ENCODE peak calls at places on chromosomes 1 and 21, in seven cellular contexts. T is GM23338; B is tibial nerve; K is amniotic stem cell; A is COLO829; M is naive thymus-derived CD4-positive, alpha-beta T cell; R is glomerular endothelial cell. F is an unnamed sample.

GRCh38 chr1:204196068-204196795 is at the start of gene KISS1:
- DNase-seq in T (peak; percentile 32), B (no peak), K (no peak), A (no peak), M (no peak), R (no peak), F (no peak)

GRCh38 chr21:33265664-33266049 is 510 bp upstream of the IL10RB start:
- DNase-seq in T (peak; percentile 65), B (no peak), K (no peak), A (no peak), M (peak; percentile 26), R (no peak), F (peak; percentile 48)

GRCh38 chr1:15881961-15882360 is 34.5 kb downstream of the SPEN start:
- DNase-seq in T (no peak), B (no peak), K (no peak), A (no peak), M (no peak), R (no peak), F (no peak)

GRCh38 chr1:194013561-194013960 is 827.1 kb upstream of the B3GALT2 start:
- DNase-seq in T (no peak), B (no peak), K (no peak), A (no peak), M (no peak), R (no peak), F (no peak)

GRCh38 chr1:222815367-222815765 is 527 bp downstream of the DISP1 start:
- DNase-seq in T (no peak), B (no peak), K (no peak), A (no peak), M (no peak), R (no peak), F (no peak)

GRCh38 chr1:116433283-116434257 is 60.5 kb downstream of the ATP1A1 start:
- DNase-seq in T (no peak), B (no peak), K (no peak), A (peak; percentile 76), M (no peak), R (no peak), F (no peak)

GRCh38 chr21:45104560-45104959 is 30.2 kb downstream of the ADARB1 start:
- DNase-seq in T (no peak), B (no peak), K (no peak), A (peak; percentile 27), M (no peak), R (no peak), F (no peak)

GRCh38 chr1:2204384-2205190 is 10.0 kb upstream of the FAAP20 start:
- DNase-seq in T (peak; percentile 92), B (peak; percentile 66), K (peak; percentile 85), A (no peak), M (peak; percentile 46), R (no peak), F (peak; percentile 68)

GRCh38 chr1:93681549-93682412 is at the start of gene BCAR3:
- DNase-seq in T (peak; percentile 87), B (peak; percentile 57), K (peak; percentile 42), A (no peak), M (no peak), R (no peak), F (no peak)

GRCh38 chr1:7783826-7784491 is at the start of gene PER3:
- DNase-seq in T (peak; percentile 96), B (peak; percentile 96), K (peak; percentile 90), A (peak; percentile 81), M (peak; percentile 88), R (peak; percentile 36), F (peak; percentile 90)

GRCh38 chr1:30318864-30319718 is 404.3 kb downstream of the MATN1 start:
- DNase-seq in T (no peak), B (no peak), K (no peak), A (no peak), M (no peak), R (no peak), F (no peak)

GRCh38 chr1:228770779-228771223 is 35.5 kb downstream of the RHOU start:
- DNase-seq in T (no peak), B (no peak), K (no peak), A (no peak), M (no peak), R (no peak), F (no peak)

GRCh38 chr1:206658264-206658980 is 23.1 kb downstream of the DYRK3 start:
- DNase-seq in T (peak; percentile 88), B (no peak), K (no peak), A (no peak), M (peak; percentile 19), R (no peak), F (peak; percentile 18)

GRCh38 chr1:17520473-17521319 is 18.8 kb upstream of the ARHGEF10L start:
- DNase-seq in T (no peak), B (no peak), K (no peak), A (no peak), M (no peak), R (no peak), F (no peak)

GRCh38 chr21:42218836-42219605 is at the start of gene ABCG1:
- DNase-seq in T (peak; percentile 87), B (no peak), K (no peak), A (no peak), M (no peak), R (no peak), F (peak; percentile 40)

GRCh38 chr1:198700396-198700795 is 61.6 kb downstream of the PTPRC start:
- DNase-seq in T (no peak), B (no peak), K (no peak), A (no peak), M (no peak), R (no peak), F (no peak)

GRCh38 chr1:234316486-234316885 is 56.8 kb upstream of the COA6 start:
- DNase-seq in T (no peak), B (no peak), K (no peak), A (no peak), M (no peak), R (no peak), F (no peak)

GRCh38 chr1:112701227-112702066 is 5.5 kb downstream of the RHOC start:
- DNase-seq in T (no peak), B (no peak), K (no peak), A (no peak), M (no peak), R (no peak), F (no peak)

GRCh38 chr1:228210076-228210651 is 2.3 kb downstream of the OBSCN start:
- DNase-seq in T (no peak), B (no peak), K (peak; percentile 19), A (no peak), M (no peak), R (no peak), F (no peak)

GRCh38 chr1:110384581-110385321 is 6.1 kb downstream of the SLC16A4 start:
- DNase-seq in T (no peak), B (no peak), K (no peak), A (no peak), M (no peak), R (no peak), F (no peak)

GRCh38 chr1:197965132-197965707 is 48.0 kb downstream of the LHX9 start:
- DNase-seq in T (no peak), B (no peak), K (no peak), A (no peak), M (no peak), R (no peak), F (no peak)

GRCh38 chr1:15519625-15520024 is 4.4 kb downstream of the CASP9 start:
- DNase-seq in T (no peak), B (no peak), K (no peak), A (no peak), M (no peak), R (no peak), F (no peak)

GRCh38 chr1:80417651-80418050 is 1383.1 kb upstream of the ADGRL2 start:
- DNase-seq in T (no peak), B (no peak), K (peak; percentile 44), A (no peak), M (no peak), R (no peak), F (no peak)

GRCh38 chr1:110206261-110206660 is 3.9 kb upstream of the KCNC4 start:
- DNase-seq in T (no peak), B (no peak), K (no peak), A (no peak), M (no peak), R (no peak), F (no peak)

GRCh38 chr21:44914176-44914874 is 6.4 kb downstream of the ITGB2 start:
- DNase-seq in T (no peak), B (no peak), K (no peak), A (no peak), M (peak; percentile 43), R (no peak), F (no peak)

GRCh38 chr1:50703240-50703639 is 256.8 kb downstream of the FAF1 start:
- DNase-seq in T (peak; percentile 12), B (no peak), K (no peak), A (no peak), M (no peak), R (no peak), F (no peak)

GRCh38 chr21:17930102-17930501 is 110.9 kb upstream of the C21orf91 start:
- DNase-seq in T (no peak), B (no peak), K (no peak), A (no peak), M (no peak), R (no peak), F (no peak)

GRCh38 chr1:241336335-241336734 is 20.7 kb downstream of the RGS7 start:
- DNase-seq in T (no peak), B (no peak), K (no peak), A (no peak), M (no peak), R (no peak), F (no peak)

GRCh38 chr1:212754715-212755114 is 36.9 kb downstream of the NSL1 start:
- DNase-seq in T (peak; percentile 33), B (no peak), K (no peak), A (no peak), M (no peak), R (no peak), F (no peak)

GRCh38 chr1:28199328-28200233 is 23.1 kb upstream of the PTAFR start:
- DNase-seq in T (no peak), B (no peak), K (no peak), A (no peak), M (peak; percentile 39), R (no peak), F (peak; percentile 37)

GRCh38 chr1:110170726-110171125 is 20.4 kb downstream of the SLC6A17 start:
- DNase-seq in T (no peak), B (no peak), K (no peak), A (no peak), M (no peak), R (no peak), F (no peak)

F was measured in CD4-positive, CD25-positive, alpha-beta regulatory T cell.